ENCODE peak calls at places on chromosome 9, in four cellular contexts. I, C, W and D are unnamed samples. For H3K4me1, the result is how much of the 10 kb centered on the place peaks cover.

GRCh38 chr9:75087279-75087823 is 604 bp downstream of the NMRK1 start:
- DNase-seq in I (no peak), C (no peak), W (no peak), D (no peak)

GRCh38 chr9:101569736-101570501 is 24.9 kb downstream of the PPP3R2 start:
- DNase-seq in I (no peak), C (no peak), W (no peak), D (no peak)

GRCh38 chr9:89952401-89952800 is 347.6 kb downstream of the GADD45G start:
- DNase-seq in I (no peak), C (no peak), W (no peak), D (no peak)

GRCh38 chr9:94867842-94868312 is 141.4 kb downstream of the AOPEP start:
- DNase-seq in I (no peak), C (no peak), W (no peak), D (no peak)

GRCh38 chr9:38064842-38065368 is 4.1 kb downstream of the SHB start:
- DNase-seq in I (no peak), C (no peak), W (no peak), D (no peak)

GRCh38 chr9:76161546-76161945 is 232.7 kb downstream of the RFK start:
- DNase-seq in I (no peak), C (no peak), W (no peak), D (no peak)

GRCh38 chr9:37529111-37529510 is 43.4 kb downstream of the POLR1E start:
- DNase-seq in I (no peak), C (no peak), W (peak), D (no peak)

GRCh38 chr9:129520981-129521380 is 99.9 kb downstream of the C9orf50 start:
- DNase-seq in I (no peak), C (no peak), W (no peak), D (no peak)

GRCh38 chr9:84839538-84839937 is 170.0 kb downstream of the NTRK2 start:
- DNase-seq in I (no peak), C (no peak), W (no peak), D (no peak)

GRCh38 chr9:121354141-121354540 is 15.9 kb downstream of the STOM start:
- DNase-seq in I (no peak), C (no peak), W (no peak), D (no peak)

GRCh38 chr9:5453004-5453403 is 2.7 kb downstream of the CD274 start:
- DNase-seq in I (no peak), C (no peak), W (no peak), D (no peak)

GRCh38 chr9:5452286-5452609 is 1.9 kb downstream of the CD274 start:
- DNase-seq in I (no peak), C (no peak), W (no peak), D (no peak)

GRCh38 chr9:5453673-5454072 is 3.3 kb downstream of the CD274 start:
- DNase-seq in I (no peak), C (no peak), W (no peak), D (no peak)

GRCh38 chr9:5459289-5459829 is 9.0 kb downstream of the CD274 start:
- DNase-seq in I (no peak), C (no peak), W (no peak), D (no peak)

GRCh38 chr9:5455181-5455580 is 4.8 kb downstream of the CD274 start:
- DNase-seq in I (no peak), C (no peak), W (no peak), D (no peak)
- H3K4me3 ChIP-seq in I (no peak), C (no peak), W (no peak), D (no peak)

GRCh38 chr9:14799030-14799429 is 76.5 kb upstream of the CER1 start:
- DNase-seq in I (no peak), C (no peak), W (no peak), D (no peak)
- H3K4me1 ChIP-seq in I (under half), C (under half), W (under half), D (under half)

DNA sequence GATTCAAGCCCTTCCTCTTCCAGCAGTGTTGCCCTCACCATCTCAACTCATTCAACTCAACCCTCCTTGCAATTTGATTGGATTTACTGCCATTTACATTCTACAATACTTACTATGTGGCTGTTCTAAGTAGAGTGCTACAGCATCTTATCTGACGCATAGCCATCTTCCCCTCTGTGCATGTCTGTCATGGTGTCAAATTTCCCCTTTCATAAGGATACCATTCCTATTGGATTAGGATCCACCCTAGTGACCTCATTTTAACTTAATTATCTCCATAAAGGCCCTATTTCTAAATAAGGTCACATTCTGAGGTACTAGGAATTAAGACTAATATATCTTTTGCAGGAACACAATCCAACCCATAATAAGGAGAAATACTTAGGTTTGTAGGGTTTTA is 267.9 kb downstream of the ADAMTSL1 start:
- DNase-seq in I (no peak), C (no peak), W (no peak), D (no peak)
- H3K4me3 ChIP-seq in I (no peak), C (no peak), W (no peak), D (no peak)

DNA sequence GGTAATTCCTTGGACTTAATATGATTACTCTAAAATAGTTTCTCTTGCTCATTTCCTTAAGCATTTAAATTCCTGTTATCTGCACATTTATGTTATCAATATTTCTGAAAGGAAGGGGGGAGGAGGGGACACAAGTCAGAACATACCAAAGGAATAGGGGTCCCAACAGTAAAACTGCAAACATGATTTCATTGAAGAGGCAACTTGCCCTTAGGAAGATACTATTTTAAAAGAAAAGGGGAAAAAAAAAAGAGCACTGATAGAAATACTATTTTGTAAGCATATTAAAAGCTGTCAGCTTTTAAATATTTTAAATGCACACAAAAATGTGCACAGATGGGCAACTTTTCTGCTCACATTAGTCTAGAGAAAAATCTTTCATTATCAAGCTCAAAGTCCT is 154.6 kb downstream of the DENND1A start:
- DNase-seq in I (no peak), C (no peak), W (no peak), D (no peak)
- H3K4me1 ChIP-seq in I (under half), C (under half), W (under half), D (under half)

GRCh38 chr9:124448019-124448418 is 2.2 kb upstream of the ADGRD2 start:
- DNase-seq in I (no peak), C (no peak), W (peak), D (no peak)

GRCh38 chr9:124449381-124450151 is 685 bp upstream of the ADGRD2 start:
- DNase-seq in I (no peak), C (no peak), W (peak), D (no peak)

GRCh38 chr9:124450241-124450924 is at the start of gene ADGRD2:
- DNase-seq in I (peak), C (no peak), W (peak), D (no peak)

GRCh38 chr9:124444166-124444565 is 6.1 kb upstream of the ADGRD2 start:
- DNase-seq in I (no peak), C (no peak), W (no peak), D (no peak)

GRCh38 chr9:124447297-124447661 is 3.0 kb upstream of the ADGRD2 start:
- DNase-seq in I (no peak), C (no peak), W (peak), D (no peak)
- H3K4me3 ChIP-seq in I (no peak), C (no peak), W (no peak), D (no peak)